ENCODE peak calls at places on chromosome 15, in five cellular contexts. W, L, Y, E and B are unnamed samples.
A peak's percentile ranks its signal among the peaks of the same experiment; 100 is the strongest.

GRCh38 chr15:49610166-49610918 is 10.3 kb downstream of the FAM227B start:
- DNase-seq in W (no peak), L (no peak), Y (no peak), E (peak; percentile 63), B (no peak)

GRCh38 chr15:60179786-60180391 is 175.8 kb downstream of the FOXB1 start:
- DNase-seq in W (peak; percentile 17), L (no peak), Y (peak; percentile 18), E (peak; percentile 77), B (no peak)

GRCh38 chr15:67274236-67274635 is 19.6 kb downstream of the IQCH start:
- DNase-seq in W (no peak), L (no peak), Y (no peak), E (no peak), B (no peak)

GRCh38 chr15:72288291-72288690 is 15.9 kb upstream of the PARP6 start:
- DNase-seq in W (no peak), L (no peak), Y (no peak), E (no peak), B (no peak)

GRCh38 chr15:66641485-66642313 is 60.3 kb upstream of the SMAD6 start:
- DNase-seq in W (no peak), L (no peak), Y (no peak), E (no peak), B (no peak)

GRCh38 chr15:61584410-61584809 is 355.3 kb upstream of the RORA start:
- DNase-seq in W (no peak), L (no peak), Y (no peak), E (no peak), B (no peak)

GRCh38 chr15:33008284-33009011 is 186.1 kb downstream of the FMN1 start:
- DNase-seq in W (no peak), L (no peak), Y (peak; percentile 39), E (no peak), B (no peak)

GRCh38 chr15:25397110-25397509 is 41.7 kb downstream of the UBE3A start:
- DNase-seq in W (no peak), L (no peak), Y (no peak), E (no peak), B (no peak)

GRCh38 chr15:100220058-100220728 is 121.6 kb downstream of the ADAMTS17 start:
- DNase-seq in W (no peak), L (peak; percentile 16), Y (no peak), E (no peak), B (no peak)

GRCh38 chr15:97521894-97522293 is 438.6 kb upstream of the ARRDC4 start:
- DNase-seq in W (no peak), L (no peak), Y (no peak), E (no peak), B (peak; percentile 83)

GRCh38 chr15:33742286-33742685 is 226.0 kb upstream of the CHRM5 start:
- DNase-seq in W (no peak), L (no peak), Y (no peak), E (no peak), B (no peak)

GRCh38 chr15:25525741-25526140 is 86.9 kb upstream of the UBE3A start:
- DNase-seq in W (no peak), L (no peak), Y (no peak), E (no peak), B (no peak)

GRCh38 chr15:52789008-52789600 is 1.0 kb downstream of the ONECUT1 start:
- DNase-seq in W (no peak), L (no peak), Y (no peak), E (no peak), B (no peak)

GRCh38 chr15:62071711-62072308 is 5.0 kb downstream of the C2CD4A start:
- DNase-seq in W (no peak), L (no peak), Y (no peak), E (peak; percentile 81), B (no peak)

GRCh38 chr15:22956257-22956979 is 23.8 kb downstream of the CYFIP1 start:
- DNase-seq in W (no peak), L (peak; percentile 83), Y (no peak), E (no peak), B (peak; percentile 75)

GRCh38 chr15:91921188-91921820 is 67.8 kb downstream of the SLCO3A1 start:
- DNase-seq in W (no peak), L (no peak), Y (no peak), E (peak; percentile 20), B (no peak)

GRCh38 chr15:73928241-73928579 is 1.9 kb downstream of the LOXL1 start:
- DNase-seq in W (no peak), L (peak; percentile 74), Y (no peak), E (no peak), B (no peak)

GRCh38 chr15:40955930-40956542 is 2.8 kb downstream of the CHAC1 start:
- DNase-seq in W (no peak), L (no peak), Y (no peak), E (no peak), B (no peak)

GRCh38 chr15:51629612-51630011 is 7.0 kb upstream of the DMXL2 start:
- DNase-seq in W (no peak), L (no peak), Y (no peak), E (peak; percentile 29), B (no peak)

GRCh38 chr15:50415752-50416404 is 8.3 kb upstream of the USP8 start:
- DNase-seq in W (no peak), L (no peak), Y (peak; percentile 2), E (no peak), B (no peak)

GRCh38 chr15:78315686-78316085 is 16.3 kb upstream of the SKIC8 start:
- DNase-seq in W (no peak), L (no peak), Y (no peak), E (peak; percentile 40), B (no peak)

GRCh38 chr15:85280203-85280602 is 100.2 kb upstream of the AKAP13 start:
- DNase-seq in W (no peak), L (no peak), Y (no peak), E (no peak), B (no peak)

GRCh38 chr15:41331281-41331680 is 1.1 kb downstream of the OIP5 start:
- DNase-seq in W (no peak), L (no peak), Y (no peak), E (no peak), B (no peak)

GRCh38 chr15:40902605-40903561 is 8.6 kb downstream of the VPS18 start:
- DNase-seq in W (no peak), L (no peak), Y (no peak), E (no peak), B (peak; percentile 92)

GRCh38 chr15:89998141-89998661 is 2.9 kb upstream of the ZNF710 start:
- DNase-seq in W (no peak), L (no peak), Y (no peak), E (peak; percentile 24), B (no peak)

GRCh38 chr15:82031871-82032270 is 13.9 kb downstream of the MEX3B start:
- DNase-seq in W (no peak), L (no peak), Y (no peak), E (no peak), B (no peak)

GRCh38 chr15:40190591-40190990 is 29.7 kb downstream of the BUB1B start:
- DNase-seq in W (no peak), L (no peak), Y (peak; percentile 38), E (peak; percentile 6), B (no peak)

GRCh38 chr15:83930392-83930791 is 276.5 kb downstream of the ADAMTSL3 start:
- DNase-seq in W (no peak), L (no peak), Y (no peak), E (no peak), B (no peak)

GRCh38 chr15:40399370-40399769 is 6.2 kb upstream of the IVD start:
- DNase-seq in W (no peak), L (no peak), Y (no peak), E (no peak), B (no peak)

GRCh38 chr15:90264649-90265048 is 823 bp upstream of the NGRN start:
- DNase-seq in W (peak; percentile 40), L (no peak), Y (no peak), E (peak; percentile 16), B (no peak)

GRCh38 chr15:75235760-75236729 is 22.1 kb upstream of the GOLGA6C start:
- DNase-seq in W (no peak), L (peak; percentile 54), Y (no peak), E (no peak), B (peak; percentile 70)

GRCh38 chr15:87747106-87747505 is 509.4 kb downstream of the NTRK3 start:
- DNase-seq in W (no peak), L (no peak), Y (no peak), E (no peak), B (no peak)

GRCh38 chr15:58213587-58214360 is 75.6 kb downstream of the AQP9 start:
- DNase-seq in W (no peak), L (no peak), Y (no peak), E (peak; percentile 65), B (no peak)